ENCODE peak calls at places on chromosome 18, in six cellular contexts. L is colonic mucosa; R is GM03348; D is HEK293T; K is GM04504; Y is activated naive CD8-positive, alpha-beta T cell treated with anti-CD3 and anti-CD28 coated beads for 36 hours. X is an unnamed sample.

GRCh38 chr18:67192535-67192934 is 324.0 kb downstream of the DSEL start:
- DNase-seq in L (no peak), R (no peak), D (no peak), K (no peak), Y (no peak), X (no peak)

GRCh38 chr18:778194-779007 is 33.6 kb downstream of the YES1 start:
- DNase-seq in L (no peak), R (no peak), D (no peak), K (no peak), Y (no peak), X (no peak)

GRCh38 chr18:48098007-48098406 is 167.5 kb upstream of the SMAD2 start:
- DNase-seq in L (no peak), R (no peak), D (no peak), K (no peak), Y (no peak), X (no peak)

GRCh38 chr18:13137041-13137938 is 81.3 kb upstream of the LDLRAD4 start:
- DNase-seq in L (peak), R (peak), D (no peak), K (no peak), Y (peak), X (no peak)

GRCh38 chr18:32114293-32114692 is 22.6 kb downstream of the RNF138 start:
- DNase-seq in L (no peak), R (no peak), D (no peak), K (no peak), Y (no peak), X (no peak)

GRCh38 chr18:67260841-67261240 is 255.7 kb downstream of the DSEL start:
- DNase-seq in L (no peak), R (no peak), D (no peak), K (no peak), Y (no peak), X (no peak)

GRCh38 chr18:77124452-77124922 is 8.1 kb downstream of the MBP start:
- DNase-seq in L (no peak), R (no peak), D (no peak), K (no peak), Y (peak), X (no peak)

GRCh38 chr18:8367217-8367988 is 241.8 kb upstream of the RAB12 start:
- DNase-seq in L (peak), R (peak), D (peak), K (no peak), Y (peak), X (peak)

GRCh38 chr18:2537281-2537680 is 34.0 kb downstream of the METTL4 start:
- DNase-seq in L (no peak), R (no peak), D (no peak), K (no peak), Y (no peak), X (no peak)

GRCh38 chr18:46418657-46419260 is 238.3 kb downstream of the LOXHD1 start:
- DNase-seq in L (no peak), R (no peak), D (no peak), K (no peak), Y (no peak), X (no peak)

GRCh38 chr18:33870059-33870458 is 292.0 kb downstream of the ASXL3 start:
- DNase-seq in L (no peak), R (no peak), D (no peak), K (no peak), Y (no peak), X (no peak)

GRCh38 chr18:525066-525797 is 24.7 kb upstream of the COLEC12 start:
- DNase-seq in L (no peak), R (peak), D (no peak), K (peak), Y (no peak), X (no peak)

GRCh38 chr18:10715791-10716190 is 190.0 kb downstream of the NAPG start:
- DNase-seq in L (no peak), R (peak), D (no peak), K (peak), Y (no peak), X (no peak)

GRCh38 chr18:48228301-48228715 is 180.9 kb downstream of the ZBTB7C start:
- DNase-seq in L (no peak), R (no peak), D (no peak), K (no peak), Y (no peak), X (no peak)

GRCh38 chr18:73261923-73262322 is 394.1 kb upstream of the NETO1 start:
- DNase-seq in L (no peak), R (no peak), D (no peak), K (no peak), Y (no peak), X (no peak)

GRCh38 chr18:48166971-48167370 is 236.5 kb upstream of the SMAD2 start:
- DNase-seq in L (peak), R (no peak), D (no peak), K (no peak), Y (no peak), X (no peak)

GRCh38 chr18:12052866-12053265 is 40.8 kb upstream of the ANKRD62 start:
- DNase-seq in L (no peak), R (no peak), D (no peak), K (no peak), Y (no peak), X (no peak)

GRCh38 chr18:68564961-68565360 is 149.9 kb downstream of the TMX3 start:
- DNase-seq in L (no peak), R (peak), D (no peak), K (no peak), Y (no peak), X (peak)

GRCh38 chr18:60021556-60021955 is 121.8 kb downstream of the PMAIP1 start:
- DNase-seq in L (no peak), R (no peak), D (no peak), K (no peak), Y (no peak), X (no peak)

GRCh38 chr18:45793295-45793965 is 32.0 kb upstream of the SIGLEC15 start:
- DNase-seq in L (no peak), R (peak), D (no peak), K (peak), Y (no peak), X (no peak)

GRCh38 chr18:31941010-31941809 is 1.7 kb downstream of the TRAPPC8 start:
- DNase-seq in L (no peak), R (no peak), D (no peak), K (no peak), Y (no peak), X (no peak)

GRCh38 chr18:22667158-22667557 is 249.4 kb upstream of the CTAGE1 start:
- DNase-seq in L (no peak), R (no peak), D (no peak), K (no peak), Y (no peak), X (no peak)

GRCh38 chr18:49061906-49062831 is 111.4 kb upstream of the SMAD7 start:
- DNase-seq in L (no peak), R (no peak), D (no peak), K (no peak), Y (no peak), X (no peak)

GRCh38 chr18:48137354-48138208 is 207.1 kb upstream of the SMAD2 start:
- DNase-seq in L (peak), R (no peak), D (no peak), K (no peak), Y (no peak), X (peak)

GRCh38 chr18:9985641-9986040 is 71.8 kb downstream of the VAPA start:
- DNase-seq in L (no peak), R (no peak), D (no peak), K (no peak), Y (no peak), X (no peak)

GRCh38 chr18:48996901-48997463 is 46.2 kb upstream of the SMAD7 start:
- DNase-seq in L (no peak), R (peak), D (no peak), K (peak), Y (no peak), X (no peak)

GRCh38 chr18:42011053-42011452 is 56.0 kb downstream of the PIK3C3 start:
- DNase-seq in L (no peak), R (no peak), D (no peak), K (no peak), Y (no peak), X (no peak)

GRCh38 chr18:41324934-41325333 is 630.1 kb upstream of the PIK3C3 start:
- DNase-seq in L (no peak), R (no peak), D (no peak), K (no peak), Y (no peak), X (no peak)

GRCh38 chr18:35577045-35577848 is 4.3 kb upstream of the GALNT1 start:
- DNase-seq in L (no peak), R (no peak), D (no peak), K (no peak), Y (peak), X (no peak)

GRCh38 chr18:51235011-51235789 is 37.7 kb upstream of the MEX3C start:
- DNase-seq in L (no peak), R (no peak), D (no peak), K (no peak), Y (peak), X (no peak)

GRCh38 chr18:63844254-63844653 is 43.3 kb upstream of the SERPINB2 start:
- DNase-seq in L (no peak), R (peak), D (no peak), K (peak), Y (no peak), X (peak)

GRCh38 chr18:14086459-14087231 is 45.6 kb downstream of the ZNF519 start:
- DNase-seq in L (no peak), R (peak), D (peak), K (peak), Y (no peak), X (peak)

GRCh38 chr18:2706903-2707302 is 51.4 kb downstream of the SMCHD1 start:
- DNase-seq in L (no peak), R (no peak), D (no peak), K (no peak), Y (no peak), X (no peak)

GRCh38 chr18:6010284-6010683 is 115.0 kb upstream of the TMEM200C start:
- DNase-seq in L (no peak), R (no peak), D (no peak), K (no peak), Y (no peak), X (no peak)

GRCh38 chr18:57649536-57650495 is 28.2 kb upstream of the NARS1 start:
- DNase-seq in L (no peak), R (peak), D (no peak), K (peak), Y (no peak), X (no peak)

GRCh38 chr18:36653870-36654269 is 174.9 kb downstream of the TPGS2 start:
- DNase-seq in L (no peak), R (no peak), D (no peak), K (no peak), Y (no peak), X (no peak)